ENCODE peak calls at places on chromosome 17, in five cellular contexts. R is psoas muscle, S is IMR-90, C is ovary, P is left lung. L is an unnamed sample.

GRCh38 chr17:72370819-72371218 is 250.0 kb downstream of the SOX9 start:
- DNase-seq in R (no peak), S (peak; percentile 88), C (no peak), P (no peak), L (no peak)

GRCh38 chr17:16135461-16135860 is 79.9 kb downstream of the NCOR1 start:
- DNase-seq in R (no peak), S (peak; percentile 69), C (no peak), P (no peak), L (no peak)

GRCh38 chr17:4751925-4752324 is 12.2 kb upstream of the CXCL16 start:
- DNase-seq in R (no peak), S (no peak), C (no peak), P (no peak), L (no peak)

GRCh38 chr17:47272491-47272890 is 18.9 kb downstream of the ITGB3 start:
- DNase-seq in R (no peak), S (no peak), C (no peak), P (no peak), L (no peak)

GRCh38 chr17:52147431-52147830 is 11.1 kb downstream of the CA10 start:
- DNase-seq in R (no peak), S (no peak), C (no peak), P (no peak), L (no peak)

GRCh38 chr17:71461504-71462197 is 659.2 kb upstream of the SOX9 start:
- DNase-seq in R (no peak), S (no peak), C (no peak), P (no peak), L (no peak)

GRCh38 chr17:73397856-73398540 is 86.2 kb upstream of the CDC42EP4 start:
- DNase-seq in R (no peak), S (no peak), C (no peak), P (peak; percentile 60), L (no peak)

GRCh38 chr17:410674-411401 is 58.2 kb upstream of the RPH3AL start:
- DNase-seq in R (no peak), S (peak; percentile 12), C (peak; percentile 45), P (no peak), L (no peak)

GRCh38 chr17:67248291-67248690 is 3.3 kb upstream of the HELZ start:
- DNase-seq in R (no peak), S (no peak), C (no peak), P (no peak), L (no peak)

GRCh38 chr17:43712397-43712796 is 46.2 kb downstream of the SOST start:
- DNase-seq in R (no peak), S (no peak), C (no peak), P (no peak), L (no peak)

GRCh38 chr17:28256881-28257280 is 62.1 kb upstream of the TMEM97 start:
- DNase-seq in R (no peak), S (no peak), C (no peak), P (no peak), L (no peak)

GRCh38 chr17:64741924-64742670 is 80.0 kb upstream of the SMURF2 start:
- DNase-seq in R (peak; percentile 79), S (peak; percentile 81), C (no peak), P (no peak), L (no peak)

GRCh38 chr17:72104164-72104862 is 16.5 kb upstream of the SOX9 start:
- DNase-seq in R (peak; percentile 69), S (no peak), C (no peak), P (no peak), L (no peak)

GRCh38 chr17:45307290-45308015 is 9.4 kb downstream of the MAP3K14 start:
- DNase-seq in R (no peak), S (peak; percentile 90), C (peak; percentile 50), P (no peak), L (no peak)

GRCh38 chr17:30236297-30236624 is 764 bp upstream of the SLC6A4 start:
- DNase-seq in R (no peak), S (no peak), C (no peak), P (no peak), L (no peak)

GRCh38 chr17:74402070-74402469 is 29.8 kb upstream of the GPRC5C start:
- DNase-seq in R (no peak), S (no peak), C (no peak), P (no peak), L (no peak)

GRCh38 chr17:32658470-32659418 is 172.0 kb downstream of the CDK5R1 start:
- DNase-seq in R (no peak), S (no peak), C (no peak), P (no peak), L (no peak)

GRCh38 chr17:8117980-8118768 is at the start of gene ALOXE3:
- DNase-seq in R (no peak), S (peak; percentile 64), C (peak; percentile 56), P (peak; percentile 78), L (peak; percentile 36)

GRCh38 chr17:22268912-22269220 is 576.5 kb downstream of the KCNJ18 start:
- DNase-seq in R (no peak), S (no peak), C (no peak), P (no peak), L (no peak)
- H3K4me3 ChIP-seq in R (no peak overlapping the region), S (no peak overlapping the region), C (no peak overlapping the region), P (no peak overlapping the region), L (no peak overlapping the region)

DNA sequence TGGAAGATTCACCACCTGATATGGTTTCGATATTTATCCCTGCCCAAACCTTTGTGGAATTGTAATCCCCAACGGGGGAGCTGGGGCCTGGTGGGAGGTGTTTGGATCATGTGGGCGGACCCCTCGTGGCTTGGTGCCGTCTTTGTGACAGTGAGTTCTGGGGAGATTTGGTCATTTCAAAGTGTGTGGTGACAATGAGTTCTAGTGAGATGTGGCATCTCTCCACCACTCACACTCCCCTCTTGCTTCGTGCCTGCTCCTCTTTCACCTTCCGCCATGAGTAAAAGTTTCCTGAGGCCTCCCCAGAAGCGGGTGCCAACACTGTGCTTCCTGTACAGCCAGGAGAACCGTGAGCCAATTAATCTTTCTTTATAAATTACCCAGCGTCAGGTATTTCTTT is 9.7 kb downstream of the CCDC57 start:
- DNase-seq in R (no peak), S (no peak), C (no peak), P (no peak), L (no peak)
- H3K27ac ChIP-seq in R (no peak overlapping the region), S (no peak overlapping the region), C (no peak overlapping the region), P (no peak overlapping the region), L (no peak overlapping the region)

GRCh38 chr17:78779848-78780247 is 2.2 kb downstream of the CYTH1 start:
- DNase-seq in R (no peak), S (no peak), C (no peak), P (no peak), L (peak; percentile 35)
- H3K4me3 ChIP-seq in R (peak overlapping the region; percentile 95), S (no peak overlapping the region), C (no peak overlapping the region), P (peak overlapping the region; percentile 86), L (no peak overlapping the region)

GRCh38 chr17:49093131-49093530 is 39.4 kb upstream of the B4GALNT2 start:
- DNase-seq in R (no peak), S (no peak), C (no peak), P (no peak), L (no peak)
- H3K27ac ChIP-seq in R (no peak overlapping the region), S (no peak overlapping the region), C (no peak overlapping the region), P (no peak overlapping the region), L (no peak overlapping the region)

DNA sequence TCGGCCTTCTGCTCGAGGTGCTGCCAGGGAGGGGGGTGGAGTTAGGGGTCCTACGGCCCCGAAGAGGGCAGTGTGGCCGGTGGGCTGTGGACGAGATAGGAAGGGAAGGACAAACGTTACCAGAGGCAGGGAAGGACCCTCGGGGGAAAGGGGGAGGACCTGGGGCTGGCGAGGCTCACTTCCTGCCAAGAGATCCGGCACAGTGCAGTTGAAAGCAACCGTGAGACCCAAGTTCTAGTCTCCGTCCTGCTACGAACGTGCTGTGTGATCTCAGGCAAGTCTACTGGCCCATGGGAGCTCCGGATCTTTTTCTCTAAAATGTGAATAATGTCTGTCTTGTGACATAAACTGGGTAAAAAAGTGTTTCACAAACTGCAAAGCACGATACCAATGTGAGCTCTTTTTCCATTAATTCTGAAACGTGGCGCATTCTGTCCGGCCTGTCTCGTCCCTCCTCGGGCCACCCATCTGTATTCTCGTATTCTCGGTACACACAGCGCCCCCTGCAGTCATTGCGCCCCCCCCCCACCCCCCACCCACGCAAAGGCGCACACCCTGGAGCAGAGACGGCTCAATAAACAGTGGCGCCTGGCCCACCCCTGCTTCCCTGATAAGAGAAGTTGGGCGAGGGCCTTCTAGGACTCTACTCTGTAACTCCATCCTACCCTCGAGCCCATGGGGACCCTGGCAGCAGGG is 8.8 kb downstream of the CYGB start:
- DNase-seq in R (peak; percentile 66), S (peak; percentile 28), C (peak; percentile 76), P (no peak), L (no peak)
- H3K4me3 ChIP-seq in R (peak overlapping the region; percentile 19), S (no peak overlapping the region), C (no peak overlapping the region), P (peak overlapping the region; percentile 32), L (no peak overlapping the region)

GRCh38 chr17:20992416-20992815 is 50.4 kb downstream of the USP22 start:
- DNase-seq in R (peak; percentile 48), S (no peak), C (no peak), P (no peak), L (no peak)
- H3K27ac ChIP-seq in R (no peak overlapping the region), S (no peak overlapping the region), C (no peak overlapping the region), P (no peak overlapping the region), L (no peak overlapping the region)

GRCh38 chr17:6352016-6352415 is 82.9 kb downstream of the AIPL1 start:
- DNase-seq in R (no peak), S (no peak), C (no peak), P (no peak), L (no peak)
- H3K4me3 ChIP-seq in R (no peak overlapping the region), S (no peak overlapping the region), C (no peak overlapping the region), P (no peak overlapping the region), L (no peak overlapping the region)

GRCh38 chr17:81542431-81543338 is 9.5 kb downstream of the FAAP100 start:
- DNase-seq in R (no peak), S (no peak), C (no peak), P (peak; percentile 49), L (no peak)
- H3K27ac ChIP-seq in R (no peak overlapping the region), S (no peak overlapping the region), C (no peak overlapping the region), P (no peak overlapping the region), L (no peak overlapping the region)